ENCODE peak calls at places on chromosomes 13 and 19, in seven cellular contexts. One of them, this sample, is unnamed.

GRCh38 chr19:44675516-44675915 is 4.2 kb downstream of the CEACAM19 start:
- DNase-seq in NCI-H82: no peak
- DNase-seq in H1: no peak
- DNase-seq in stomach: no peak
- DNase-seq in neuronal stem cell: no peak
- DNase-seq in NCI-H774: no peak
- DNase-seq in pancreas: peak
- DNase-seq in this sample: no peak

GRCh38 chr19:18353378-18354005 is 13.1 kb downstream of the PGPEP1 start:
- DNase-seq in NCI-H82: no peak
- DNase-seq in H1: no peak
- DNase-seq in stomach: no peak
- DNase-seq in neuronal stem cell: no peak
- DNase-seq in NCI-H774: no peak
- DNase-seq in pancreas: no peak
- DNase-seq in this sample: no peak

GRCh38 chr13:87677334-87678234 is 6.4 kb downstream of the SLITRK5 start:
- DNase-seq in NCI-H82: no peak
- DNase-seq in H1: no peak
- DNase-seq in stomach: no peak
- DNase-seq in neuronal stem cell: peak
- DNase-seq in NCI-H774: peak
- DNase-seq in pancreas: peak
- DNase-seq in this sample: no peak

GRCh38 chr19:2552859-2553258 is 76.9 kb downstream of the GADD45B start:
- DNase-seq in NCI-H82: no peak
- DNase-seq in H1: no peak
- DNase-seq in stomach: no peak
- DNase-seq in neuronal stem cell: no peak
- DNase-seq in NCI-H774: no peak
- DNase-seq in pancreas: no peak
- DNase-seq in this sample: no peak

GRCh38 chr13:51122868-51123267 is 11.8 kb upstream of the C13orf42 start:
- DNase-seq in NCI-H82: peak
- DNase-seq in H1: no peak
- DNase-seq in stomach: no peak
- DNase-seq in neuronal stem cell: no peak
- DNase-seq in NCI-H774: no peak
- DNase-seq in pancreas: no peak
- DNase-seq in this sample: no peak

GRCh38 chr19:55459950-55460657 is 1.3 kb downstream of the ISOC2 start:
- DNase-seq in NCI-H82: no peak
- DNase-seq in H1: no peak
- DNase-seq in stomach: no peak
- DNase-seq in neuronal stem cell: no peak
- DNase-seq in NCI-H774: no peak
- DNase-seq in pancreas: no peak
- DNase-seq in this sample: no peak

GRCh38 chr19:6516018-6516658 is 14.0 kb upstream of the TUBB4A start:
- DNase-seq in NCI-H82: peak
- DNase-seq in H1: peak
- DNase-seq in stomach: peak
- DNase-seq in neuronal stem cell: peak
- DNase-seq in NCI-H774: peak
- DNase-seq in pancreas: peak
- DNase-seq in this sample: peak

GRCh38 chr13:106466691-106467405 is 68.6 kb downstream of the EFNB2 start:
- DNase-seq in NCI-H82: peak
- DNase-seq in H1: no peak
- DNase-seq in stomach: no peak
- DNase-seq in neuronal stem cell: no peak
- DNase-seq in NCI-H774: no peak
- DNase-seq in pancreas: no peak
- DNase-seq in this sample: no peak

GRCh38 chr19:18999896-19000620 is 33.3 kb downstream of the SUGP2 start:
- DNase-seq in NCI-H82: peak
- DNase-seq in H1: no peak
- DNase-seq in stomach: no peak
- DNase-seq in neuronal stem cell: no peak
- DNase-seq in NCI-H774: no peak
- DNase-seq in pancreas: no peak
- DNase-seq in this sample: no peak

GRCh38 chr13:110561335-110562033 is at the start of gene RAB20:
- DNase-seq in NCI-H82: peak
- DNase-seq in H1: no peak
- DNase-seq in stomach: peak
- DNase-seq in neuronal stem cell: peak
- DNase-seq in NCI-H774: peak
- DNase-seq in pancreas: peak
- DNase-seq in this sample: peak

GRCh38 chr13:36395280-36395679 is 37.0 kb upstream of the CCNA1 start:
- DNase-seq in NCI-H82: no peak
- DNase-seq in H1: no peak
- DNase-seq in stomach: no peak
- DNase-seq in neuronal stem cell: no peak
- DNase-seq in NCI-H774: no peak
- DNase-seq in pancreas: no peak
- DNase-seq in this sample: no peak

GRCh38 chr13:80012281-80012680 is 328.6 kb downstream of the SPRY2 start:
- DNase-seq in NCI-H82: no peak
- DNase-seq in H1: no peak
- DNase-seq in stomach: no peak
- DNase-seq in neuronal stem cell: no peak
- DNase-seq in NCI-H774: no peak
- DNase-seq in pancreas: no peak
- DNase-seq in this sample: no peak

GRCh38 chr19:18456974-18457373 is 19.0 kb upstream of the ISYNA1 start:
- DNase-seq in NCI-H82: no peak
- DNase-seq in H1: no peak
- DNase-seq in stomach: no peak
- DNase-seq in neuronal stem cell: no peak
- DNase-seq in NCI-H774: no peak
- DNase-seq in pancreas: no peak
- DNase-seq in this sample: no peak

GRCh38 chr19:58361900-58362271 is 665 bp downstream of the ZNF497 start:
- DNase-seq in NCI-H82: peak
- DNase-seq in H1: no peak
- DNase-seq in stomach: peak
- DNase-seq in neuronal stem cell: peak
- DNase-seq in NCI-H774: peak
- DNase-seq in pancreas: peak
- DNase-seq in this sample: peak